ENCODE peak calls at places on chromosomes 7 and 10, in seven cellular contexts. L, G, H, R, A, N and C are unnamed samples.

GRCh38 chr7:18861514-18861913 is 255.9 kb downstream of the TWIST1 start:
- DNase-seq in N (peak), G (no peak), L (no peak), A (no peak), R (no peak), H (no peak), C (no peak)

GRCh38 chr7:45410893-45411292 is 163.3 kb upstream of the ADCY1 start:
- DNase-seq in R (no peak), N (no peak), H (no peak), L (no peak), G (no peak), A (no peak), C (no peak)

GRCh38 chr10:71085689-71086438 is 126.5 kb upstream of the UNC5B start:
- DNase-seq in N (no peak), G (no peak), L (no peak), H (peak), A (no peak), R (peak), C (peak)

GRCh38 chr7:2387897-2388636 is 15.3 kb upstream of the CHST12 start:
- DNase-seq in G (no peak), N (no peak), A (no peak), L (no peak), H (no peak), R (peak), C (no peak)

GRCh38 chr10:71435571-71436267 is 39.0 kb downstream of the CDH23 start:
- DNase-seq in A (no peak), R (no peak), N (no peak), H (no peak), L (no peak), G (no peak), C (no peak)

GRCh38 chr7:129388353-129389098 is 45.7 kb upstream of the STRIP2 start:
- DNase-seq in N (no peak), H (no peak), G (no peak), L (no peak), A (no peak), R (no peak), C (no peak)

GRCh38 chr10:67912330-67912946 is 28.0 kb downstream of the SIRT1 start:
- DNase-seq in H (no peak), N (no peak), R (no peak), L (no peak), A (no peak), G (no peak), C (no peak)

GRCh38 chr7:138608292-138608691 is 92.9 kb downstream of the SVOPL start:
- DNase-seq in G (no peak), L (no peak), R (no peak), H (no peak), N (no peak), A (no peak), C (no peak)

GRCh38 chr10:128576916-128577670 is 450.9 kb upstream of the MKI67 start:
- DNase-seq in G (no peak), A (no peak), L (no peak), H (peak), R (no peak), N (no peak), C (no peak)

GRCh38 chr10:87079106-87079836 is 15.4 kb downstream of the GLUD1 start:
- DNase-seq in N (no peak), R (no peak), A (no peak), L (no peak), H (no peak), G (no peak), C (no peak)

GRCh38 chr10:5976689-5977470 is 463 bp downstream of the IL15RA start:
- DNase-seq in N (no peak), L (peak), A (peak), H (peak), G (no peak), R (peak), C (no peak)

GRCh38 chr10:51789903-51790302 is 90.5 kb upstream of the CSTF2T start:
- DNase-seq in L (no peak), R (no peak), H (no peak), N (no peak), A (no peak), G (no peak), C (no peak)

GRCh38 chr10:109426987-109427386 is 496.3 kb downstream of the XPNPEP1 start:
- DNase-seq in N (no peak), A (no peak), R (no peak), L (no peak), H (no peak), G (no peak), C (no peak)